ENCODE peak calls at places on chromosomes 12 and 14, in five cellular contexts. U, P, S, B and W are unnamed samples.

GRCh38 chr14:35412281-35413057 is 7.9 kb upstream of the NFKBIA start:
- DNase-seq in U (no peak), P (no peak), S (no peak), B (no peak), W (no peak)

GRCh38 chr12:52022841-52023181 is 16.1 kb downstream of the TAMALIN start:
- DNase-seq in U (no peak), P (no peak), S (peak), B (no peak), W (no peak)

GRCh38 chr12:104494137-104494815 is 37.5 kb downstream of the CHST11 start:
- DNase-seq in U (no peak), P (no peak), S (no peak), B (no peak), W (no peak)

GRCh38 chr12:105469701-105470100 is 139.2 kb downstream of the C12orf75 start:
- DNase-seq in U (peak), P (no peak), S (no peak), B (no peak), W (no peak)

GRCh38 chr12:121767525-121768016 is 25.9 kb downstream of the RHOF start:
- DNase-seq in U (peak), P (no peak), S (no peak), B (peak), W (peak)

GRCh38 chr12:3538691-3539030 is 47.7 kb downstream of the PRMT8 start:
- DNase-seq in U (no peak), P (no peak), S (no peak), B (no peak), W (no peak)

GRCh38 chr14:56857206-56857605 is 46.9 kb upstream of the OTX2 start:
- DNase-seq in U (no peak), P (no peak), S (no peak), B (no peak), W (no peak)

GRCh38 chr12:51428256-51428655 is 3.6 kb downstream of the SLC4A8 start:
- DNase-seq in U (no peak), P (no peak), S (no peak), B (no peak), W (peak)

GRCh38 chr12:121190523-121191031 is 19.4 kb upstream of the P2RX4 start:
- DNase-seq in U (peak), P (peak), S (no peak), B (peak), W (no peak)

GRCh38 chr12:88993655-88994054 is 358.6 kb downstream of the DUSP6 start:
- DNase-seq in U (peak), P (peak), S (no peak), B (peak), W (peak)

GRCh38 chr14:24051789-24052655 is at the start of gene CARMIL3:
- DNase-seq in U (peak), P (peak), S (peak), B (peak), W (peak)

GRCh38 chr12:104485651-104486341 is 29.0 kb downstream of the CHST11 start:
- DNase-seq in U (no peak), P (peak), S (no peak), B (no peak), W (no peak)

GRCh38 chr14:20427231-20428009 is 8.5 kb downstream of the KLHL33 start:
- DNase-seq in U (peak), P (peak), S (no peak), B (peak), W (no peak)

GRCh38 chr14:41605550-41606248 is 977 bp upstream of the LRFN5 start:
- DNase-seq in U (no peak), P (no peak), S (peak), B (no peak), W (peak)

GRCh38 chr12:110794623-110795280 is 52.0 kb upstream of the CCDC63 start:
- DNase-seq in U (peak), P (peak), S (no peak), B (peak), W (no peak)

GRCh38 chr14:56005580-56006053 is 112.6 kb upstream of the PELI2 start:
- DNase-seq in U (no peak), P (peak), S (no peak), B (no peak), W (no peak)

GRCh38 chr12:64618953-64619590 is 8.8 kb downstream of the RASSF3 start:
- DNase-seq in U (peak), P (peak), S (no peak), B (peak), W (peak)

GRCh38 chr12:132593938-132594358 is 16.4 kb downstream of the LRCOL1 start:
- DNase-seq in U (peak), P (peak), S (peak), B (peak), W (peak)

GRCh38 chr14:104438166-104438887 is 141.2 kb upstream of the C14orf180 start:
- DNase-seq in U (no peak), P (no peak), S (no peak), B (no peak), W (no peak)

GRCh38 chr12:122336015-122336946 is 70.0 kb upstream of the VPS33A start:
- DNase-seq in U (peak), P (peak), S (peak), B (peak), W (peak)

GRCh38 chr14:22872833-22873520 is 1.4 kb downstream of the LRP10 start:
- DNase-seq in U (no peak), P (no peak), S (no peak), B (peak), W (no peak)

GRCh38 chr12:77888611-77889010 is 57.9 kb downstream of the NAV3 start:
- DNase-seq in U (peak), P (no peak), S (no peak), B (peak), W (no peak)

GRCh38 chr12:128091931-128092330 is 175.0 kb upstream of the TMEM132C start:
- DNase-seq in U (peak), P (no peak), S (no peak), B (no peak), W (no peak)

GRCh38 chr14:85539510-85539909 is 9.6 kb downstream of the FLRT2 start:
- DNase-seq in U (no peak), P (no peak), S (no peak), B (no peak), W (no peak)

GRCh38 chr14:101721951-101722661 is 39.4 kb upstream of the PPP2R5C start:
- DNase-seq in U (peak), P (peak), S (no peak), B (peak), W (no peak)

GRCh38 chr12:77734489-77734888 is 96.2 kb upstream of the NAV3 start:
- DNase-seq in U (peak), P (no peak), S (no peak), B (peak), W (no peak)

GRCh38 chr12:30278401-30278800 is 417.3 kb downstream of the IPO8 start:
- DNase-seq in U (no peak), P (no peak), S (no peak), B (no peak), W (no peak)

GRCh38 chr14:92135269-92135668 is 13.5 kb downstream of the CPSF2 start:
- DNase-seq in U (peak), P (peak), S (no peak), B (peak), W (peak)

GRCh38 chr12:116194935-116195431 is 82.5 kb downstream of the MED13L start:
- DNase-seq in U (no peak), P (peak), S (no peak), B (no peak), W (no peak)

GRCh38 chr12:65756956-65757511 is 67.2 kb upstream of the HMGA2 start:
- DNase-seq in U (peak), P (peak), S (no peak), B (peak), W (no peak)

GRCh38 chr14:94646066-94646465 is 33.9 kb downstream of the SERPINA3 start:
- DNase-seq in U (no peak), P (no peak), S (no peak), B (no peak), W (no peak)

GRCh38 chr14:78967111-78967809 is 797.1 kb downstream of the NRXN3 start:
- DNase-seq in U (peak), P (no peak), S (no peak), B (peak), W (no peak)

GRCh38 chr14:21526672-21527319 is 650 bp upstream of the SALL2 start:
- DNase-seq in U (no peak), P (no peak), S (peak), B (no peak), W (peak)

GRCh38 chr14:55416866-55417265 is 5.2 kb upstream of the ATG14 start:
- DNase-seq in U (peak), P (peak), S (peak), B (peak), W (no peak)

GRCh38 chr14:105227346-105227745 is 21.0 kb upstream of the BTBD6 start:
- DNase-seq in U (no peak), P (no peak), S (no peak), B (no peak), W (no peak)

GRCh38 chr12:32501835-32502333 is 102.5 kb downstream of the FGD4 start:
- DNase-seq in U (peak), P (no peak), S (peak), B (peak), W (peak)